ENCODE peak calls at places on chromosomes 3 and 15, in nine cellular contexts. C is fibroblast of pulmonary artery, N is uterus, F is HL-60, E is OCI-LY7, V is tibial nerve, A is K562, H is upper lobe of right lung, T is cardiac muscle cell. U is an unnamed sample.

GRCh38 chr3:117165611-117166051 is 456.1 kb downstream of the TUSC7 start:
- DNase-seq in V (no peak), E (no peak), T (no peak), C (no peak), N (no peak), F (no peak), A (no peak), H (no peak), U (peak)

GRCh38 chr3:181210275-181210674 is 220.7 kb upstream of the DNAJC19 start:
- DNase-seq in V (no peak), H (no peak), T (peak), N (no peak), A (peak), F (no peak), E (peak), C (peak), U (peak)

GRCh38 chr15:82554351-82554750 is 14.1 kb upstream of the RPS17 start:
- DNase-seq in N (no peak), A (no peak), V (no peak), C (no peak), T (no peak), H (no peak), E (no peak), F (no peak), U (peak)

GRCh38 chr15:86004061-86004460 is 75.6 kb upstream of the AGBL1 start:
- DNase-seq in A (no peak), N (no peak), H (no peak), T (no peak), E (no peak), C (no peak), V (no peak), F (no peak), U (no peak)

GRCh38 chr3:30696403-30696819 is 90.0 kb downstream of the TGFBR2 start:
- DNase-seq in V (no peak), F (no peak), T (peak), H (no peak), A (no peak), C (peak), N (no peak), E (no peak), U (no peak)

GRCh38 chr15:91857772-91858171 is 4.3 kb downstream of the SLCO3A1 start:
- DNase-seq in T (no peak), F (no peak), A (no peak), N (no peak), E (peak), V (no peak), H (no peak), C (no peak), U (no peak)

GRCh38 chr15:37100109-37100873 is at the start of gene MEIS2:
- DNase-seq in H (peak), N (peak), F (peak), E (peak), V (peak), A (peak), C (peak), T (peak), U (peak)

GRCh38 chr15:42456539-42456938 is 34.4 kb downstream of the ZNF106 start:
- DNase-seq in N (no peak), F (no peak), H (no peak), V (no peak), T (no peak), E (no peak), A (no peak), C (peak), U (peak)

GRCh38 chr15:52540374-52541012 is 11.8 kb upstream of the MYO5A start:
- DNase-seq in C (no peak), H (no peak), E (no peak), N (no peak), T (no peak), F (no peak), A (no peak), V (no peak), U (no peak)

GRCh38 chr3:105866656-105867653 is 1.9 kb downstream of the CBLB start:
- DNase-seq in H (no peak), T (no peak), F (no peak), N (no peak), A (peak), E (peak), C (peak), V (peak), U (peak)

GRCh38 chr3:88641033-88641604 is 466.3 kb upstream of the EPHA3 start:
- DNase-seq in A (no peak), T (peak), H (no peak), E (no peak), C (no peak), N (no peak), V (no peak), F (no peak), U (peak)

GRCh38 chr3:13879102-13879945 is 547 bp downstream of the WNT7A start:
- DNase-seq in A (no peak), E (no peak), F (no peak), H (peak), T (peak), V (no peak), C (no peak), N (peak), U (no peak)

GRCh38 chr15:35876762-35877161 is 330.8 kb upstream of the DPH6 start:
- DNase-seq in N (no peak), H (no peak), C (no peak), F (no peak), T (no peak), A (no peak), E (no peak), V (no peak), U (peak)

GRCh38 chr3:49895791-49896190 is 7.9 kb downstream of the MST1R start:
- DNase-seq in T (no peak), C (no peak), A (no peak), V (no peak), F (no peak), H (no peak), E (no peak), N (no peak), U (no peak)

GRCh38 chr3:34212671-34213070 is 414.2 kb downstream of the PDCD6IP start:
- DNase-seq in A (no peak), C (peak), E (no peak), V (peak), H (no peak), N (no peak), T (no peak), F (no peak), U (peak)

GRCh38 chr3:21170964-21171363 is 580.0 kb downstream of the ZNF385D start:
- DNase-seq in N (no peak), F (no peak), V (no peak), C (peak), H (no peak), A (peak), E (peak), T (peak), U (no peak)

GRCh38 chr3:72164635-72164978 is 379.7 kb upstream of the PROK2 start:
- DNase-seq in A (no peak), T (no peak), V (no peak), H (no peak), N (no peak), F (no peak), E (no peak), C (no peak), U (no peak)

GRCh38 chr15:26772588-26773484 is at the start of gene GABRB3:
- DNase-seq in V (no peak), T (peak), H (peak), F (no peak), N (peak), A (no peak), E (no peak), C (peak), U (peak)

GRCh38 chr3:76997733-76998132 is 42.2 kb upstream of the ROBO2 start:
- DNase-seq in V (no peak), F (no peak), N (no peak), E (no peak), H (no peak), C (no peak), T (no peak), A (no peak), U (peak)

GRCh38 chr3:38110314-38111050 is 26.4 kb downstream of the ACAA1 start:
- DNase-seq in A (no peak), V (no peak), T (no peak), H (no peak), N (no peak), C (no peak), F (no peak), E (no peak), U (no peak)

GRCh38 chr3:32457971-32458471 is 44.6 kb downstream of the CMTM6 start:
- DNase-seq in F (no peak), T (no peak), V (no peak), C (no peak), N (no peak), A (peak), H (no peak), E (peak), U (no peak)

GRCh38 chr3:21294768-21295167 is 456.2 kb downstream of the ZNF385D start:
- DNase-seq in C (peak), A (no peak), V (no peak), T (no peak), N (no peak), E (no peak), H (no peak), F (no peak), U (peak)

GRCh38 chr3:117853923-117854322 is 1144.3 kb downstream of the TUSC7 start:
- DNase-seq in C (peak), N (no peak), A (no peak), V (no peak), E (no peak), H (no peak), F (no peak), T (no peak), U (peak)

GRCh38 chr15:43943511-43943910 is 116.7 kb downstream of the WDR76 start:
- DNase-seq in T (no peak), C (no peak), V (no peak), E (no peak), F (no peak), N (no peak), A (no peak), H (no peak), U (peak)

GRCh38 chr3:17845026-17845425 is 102.6 kb upstream of the TBC1D5 start:
- DNase-seq in C (peak), V (no peak), H (no peak), N (no peak), E (no peak), T (no peak), A (no peak), F (no peak), U (peak)
- TF ChIP-seq CTCF in C (no peak), V (no peak), H (no peak), N (no peak), E (no peak), T (no peak), A (no peak), F (no peak), U (no peak)

GRCh38 chr3:5583920-5584319 is 396.4 kb downstream of the EDEM1 start:
- DNase-seq in A (peak), N (no peak), C (no peak), F (no peak), T (no peak), H (no peak), E (no peak), V (no peak), U (no peak)
- TF ChIP-seq CTCF in A (peak), N (no peak), C (no peak), F (no peak), T (no peak), H (no peak), E (no peak), V (no peak), U (no peak)

GRCh38 chr3:1269808-1270207 is 177.0 kb downstream of the CNTN6 start:
- DNase-seq in E (no peak), T (no peak), H (no peak), F (no peak), C (no peak), A (no peak), V (no peak), N (no peak), U (no peak)

GRCh38 chr3:1272541-1273265 is 179.9 kb downstream of the CNTN6 start:
- DNase-seq in F (no peak), N (no peak), V (no peak), H (no peak), E (no peak), A (no peak), T (no peak), C (no peak), U (no peak)

GRCh38 chr3:1275495-1275894 is 182.7 kb downstream of the CNTN6 start:
- DNase-seq in A (peak), T (peak), H (no peak), N (no peak), F (no peak), C (no peak), V (no peak), E (peak), U (no peak)
- TF ChIP-seq CTCF in A (no peak), T (no peak), H (peak), N (no peak), F (peak), C (peak), V (peak), E (peak), U (no peak)

DNA sequence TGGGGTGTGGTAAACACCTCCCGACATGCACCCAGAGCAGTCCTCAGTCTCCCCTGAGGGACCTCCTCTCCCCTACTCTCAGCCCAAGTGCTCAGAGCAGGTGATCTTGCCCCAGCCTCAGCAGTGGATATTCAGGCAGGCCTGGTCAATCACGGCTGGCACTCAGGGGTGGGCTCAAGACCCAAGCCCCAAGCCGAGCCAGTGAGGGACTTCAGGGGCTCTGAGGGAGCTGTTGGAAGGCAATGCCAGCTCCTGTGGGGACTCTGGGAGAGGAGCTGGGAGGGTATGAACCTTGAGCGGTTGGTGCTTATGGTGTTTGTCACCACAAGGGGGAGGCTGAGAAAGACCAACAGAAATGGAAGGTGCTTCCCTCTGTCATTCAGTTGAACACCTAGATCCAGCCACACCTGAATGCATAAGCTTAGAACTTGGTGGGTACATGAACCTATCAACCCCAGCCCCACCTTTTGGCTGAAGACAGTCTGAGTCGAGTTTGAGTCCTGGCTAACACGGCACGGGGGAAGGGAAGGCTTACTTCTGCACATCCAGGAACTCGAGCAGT is 19.4 kb downstream of the ALS2CL start:
- DNase-seq in T (no peak), V (no peak), E (peak), F (no peak), N (peak), C (no peak), H (peak), A (peak), U (no peak)
- TF ChIP-seq CTCF in T (peak), V (no peak), E (peak), F (no peak), N (no peak), C (peak), H (no peak), A (peak), U (peak)

DNA sequence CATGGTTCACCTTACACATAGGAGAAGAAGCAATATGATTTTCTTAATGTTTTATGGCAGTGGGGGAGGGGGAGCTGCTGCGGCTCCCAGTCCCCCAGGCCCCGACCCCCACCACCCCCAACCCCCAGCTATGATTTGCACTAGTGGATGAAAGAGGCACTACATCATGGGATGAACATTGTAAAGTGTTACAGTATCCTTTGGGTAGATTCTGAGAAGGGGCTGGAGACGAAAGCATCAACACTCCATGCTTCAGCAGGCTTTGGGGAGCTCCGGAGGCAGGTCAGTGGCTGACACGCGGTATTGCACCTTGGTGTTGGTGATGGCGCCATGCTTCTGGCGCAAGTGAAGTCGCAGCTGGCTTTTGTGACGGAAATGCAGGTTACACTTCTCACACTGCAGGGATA is 19.9 kb upstream of the RTP2 start:
- DNase-seq in N (no peak), C (no peak), E (no peak), F (no peak), V (no peak), H (no peak), A (no peak), T (no peak), U (no peak)
- TF ChIP-seq CTCF in N (no peak), C (no peak), E (no peak), F (no peak), V (no peak), H (no peak), A (no peak), T (no peak), U (no peak)

GRCh38 chr15:74482661-74483060 is 21.7 kb upstream of the UBL7 start:
- DNase-seq in F (no peak), A (peak), N (no peak), E (peak), V (no peak), T (no peak), C (no peak), H (no peak), U (no peak)
- TF ChIP-seq CTCF in F (no peak), A (peak), N (no peak), E (peak), V (no peak), T (no peak), C (no peak), H (no peak), U (peak)

DNA sequence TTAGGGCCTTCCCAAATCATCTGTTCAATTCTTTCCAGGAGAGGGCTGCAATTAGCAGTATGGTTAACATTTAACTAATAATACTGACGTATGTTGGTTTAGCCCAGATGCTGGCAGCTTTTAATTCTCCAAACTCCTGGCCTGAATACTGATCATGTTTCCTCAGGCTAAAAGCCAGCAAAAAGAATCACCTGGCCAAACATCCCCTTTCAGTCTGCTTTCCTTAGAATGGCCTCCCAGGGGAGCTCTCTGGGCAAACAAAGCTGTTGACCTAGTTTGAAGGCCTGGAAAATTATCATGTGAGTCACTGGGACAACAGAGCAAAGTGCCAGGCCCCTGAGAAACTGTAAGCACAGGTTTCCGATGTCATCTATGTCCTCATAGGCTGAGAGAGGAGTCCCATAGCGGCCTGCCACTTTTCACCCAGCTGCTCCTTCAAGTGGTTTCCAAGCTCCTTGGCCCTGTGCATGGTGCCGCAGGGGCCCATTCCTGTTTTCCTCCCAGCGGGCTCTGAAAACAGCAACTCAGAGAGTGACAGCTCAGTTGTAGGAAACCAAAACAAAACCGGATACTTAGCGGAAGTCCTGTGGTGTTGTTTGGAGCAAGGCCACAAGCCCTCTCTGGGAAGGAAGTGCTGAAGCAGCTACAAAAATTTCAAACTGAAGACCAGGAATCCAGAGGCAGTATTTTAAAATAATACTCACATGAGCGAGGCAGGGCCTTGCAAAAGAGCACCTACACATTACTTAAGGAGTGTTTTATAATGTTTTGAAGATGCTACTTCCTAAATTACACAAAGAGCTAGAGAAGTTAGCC is 36.5 kb upstream of the RAB11A start:
- DNase-seq in T (peak), F (peak), C (peak), N (peak), H (peak), E (peak), A (peak), V (peak), U (peak)
- TF ChIP-seq CTCF in T (no peak), F (no peak), C (peak), N (no peak), H (peak), E (no peak), A (peak), V (no peak), U (peak)

GRCh38 chr15:64690578-64691296 is 84.7 kb downstream of the RBPMS2 start:
- DNase-seq in H (no peak), V (no peak), T (no peak), N (no peak), C (no peak), A (no peak), F (no peak), E (no peak), U (no peak)
- TF ChIP-seq CTCF in H (peak), V (no peak), T (no peak), N (no peak), C (peak), A (peak), F (no peak), E (peak), U (no peak)

DNA sequence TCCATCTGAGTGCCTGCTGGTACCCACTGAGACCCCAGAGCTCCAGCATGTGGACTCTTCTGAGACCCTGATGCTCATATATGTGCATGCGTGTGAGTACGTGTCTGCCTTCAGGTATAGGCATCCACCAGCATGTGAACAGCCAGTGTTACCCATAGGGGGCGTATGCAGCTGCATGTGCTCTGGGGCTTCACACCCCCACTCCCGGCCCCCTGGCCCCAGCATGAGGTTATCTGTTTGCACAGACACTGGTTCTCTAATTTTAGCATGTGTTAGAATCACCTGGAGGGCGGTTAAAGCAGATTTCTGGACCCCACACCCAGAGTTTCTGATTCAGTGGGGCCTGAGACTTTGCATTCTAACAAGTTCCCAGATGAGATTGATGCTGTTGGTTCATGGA is 824 bp upstream of the CILP start:
- DNase-seq in H (no peak), A (peak), T (peak), C (no peak), E (peak), F (no peak), V (no peak), N (no peak), U (no peak)
- TF ChIP-seq CTCF in H (peak), A (peak), T (peak), C (peak), E (peak), F (peak), V (no peak), N (no peak), U (peak)